ENCODE peak calls at places on chromosomes 12 and 14, in eight cellular contexts. One of them, this sample, is unnamed.
A peak's percentile ranks its signal among the peaks of the same experiment; 100 is the strongest.

GRCh38 chr12:40225337-40225983 is 663 bp downstream of the LRRK2 start:
- DNase-seq in EL: no peak
- DNase-seq in H7: no peak
- DNase-seq in HT1080: no peak
- DNase-seq in iris pigment epithelial cell: no peak
- DNase-seq in COLO829: no peak
- DNase-seq in stimulated activated CD4-positive, alpha-beta T cell treated with anti-CD3 and anti-CD28 coated beads, TNF-alpha, amount 100 ng/mL, for 1 hour: no peak
- DNase-seq in aorta: no peak
- DNase-seq in this sample: peak; percentile 36

GRCh38 chr12:68113644-68114043 is 45.9 kb downstream of the IFNG start:
- DNase-seq in aorta: no peak
- DNase-seq in stimulated activated CD4-positive, alpha-beta T cell treated with anti-CD3 and anti-CD28 coated beads, TNF-alpha, amount 100 ng/mL, for 1 hour: no peak
- DNase-seq in COLO829: no peak
- DNase-seq in iris pigment epithelial cell: no peak
- DNase-seq in H7: peak; percentile 16
- DNase-seq in EL: no peak
- DNase-seq in HT1080: no peak
- DNase-seq in this sample: no peak

GRCh38 chr14:58465425-58465824 is 37.9 kb downstream of the KIAA0586 start:
- DNase-seq in HT1080: peak; percentile 15
- DNase-seq in H7: no peak
- DNase-seq in aorta: no peak
- DNase-seq in COLO829: peak; percentile 56
- DNase-seq in iris pigment epithelial cell: peak; percentile 76
- DNase-seq in EL: peak; percentile 25
- DNase-seq in stimulated activated CD4-positive, alpha-beta T cell treated with anti-CD3 and anti-CD28 coated beads, TNF-alpha, amount 100 ng/mL, for 1 hour: no peak
- DNase-seq in this sample: no peak

GRCh38 chr12:34105392-34105933 is 83.2 kb downstream of the ALG10 start:
- DNase-seq in stimulated activated CD4-positive, alpha-beta T cell treated with anti-CD3 and anti-CD28 coated beads, TNF-alpha, amount 100 ng/mL, for 1 hour: no peak
- DNase-seq in HT1080: no peak
- DNase-seq in COLO829: no peak
- DNase-seq in aorta: peak; percentile 42
- DNase-seq in EL: no peak
- DNase-seq in H7: no peak
- DNase-seq in iris pigment epithelial cell: no peak
- DNase-seq in this sample: no peak

GRCh38 chr12:20040844-20041243 is 327.5 kb upstream of the PDE3A start:
- DNase-seq in stimulated activated CD4-positive, alpha-beta T cell treated with anti-CD3 and anti-CD28 coated beads, TNF-alpha, amount 100 ng/mL, for 1 hour: no peak
- DNase-seq in EL: no peak
- DNase-seq in aorta: no peak
- DNase-seq in HT1080: no peak
- DNase-seq in iris pigment epithelial cell: no peak
- DNase-seq in H7: peak; percentile 19
- DNase-seq in COLO829: no peak
- DNase-seq in this sample: no peak

GRCh38 chr12:65464930-65465329 is 186.4 kb downstream of the MSRB3 start:
- DNase-seq in iris pigment epithelial cell: peak; percentile 95
- DNase-seq in COLO829: no peak
- DNase-seq in H7: no peak
- DNase-seq in HT1080: peak; percentile 27
- DNase-seq in aorta: no peak
- DNase-seq in stimulated activated CD4-positive, alpha-beta T cell treated with anti-CD3 and anti-CD28 coated beads, TNF-alpha, amount 100 ng/mL, for 1 hour: no peak
- DNase-seq in EL: peak; percentile 88
- DNase-seq in this sample: no peak

GRCh38 chr14:80208426-80208950 is 2.8 kb downstream of the DIO2 start:
- DNase-seq in iris pigment epithelial cell: peak; percentile 34
- DNase-seq in COLO829: no peak
- DNase-seq in EL: no peak
- DNase-seq in H7: no peak
- DNase-seq in HT1080: no peak
- DNase-seq in stimulated activated CD4-positive, alpha-beta T cell treated with anti-CD3 and anti-CD28 coated beads, TNF-alpha, amount 100 ng/mL, for 1 hour: no peak
- DNase-seq in aorta: no peak
- DNase-seq in this sample: no peak

GRCh38 chr14:50001999-50002925 is 109.4 kb downstream of the ARF6 start:
- DNase-seq in stimulated activated CD4-positive, alpha-beta T cell treated with anti-CD3 and anti-CD28 coated beads, TNF-alpha, amount 100 ng/mL, for 1 hour: no peak
- DNase-seq in aorta: no peak
- DNase-seq in COLO829: peak; percentile 93
- DNase-seq in H7: peak; percentile 32
- DNase-seq in EL: no peak
- DNase-seq in iris pigment epithelial cell: no peak
- DNase-seq in HT1080: no peak
- DNase-seq in this sample: no peak

GRCh38 chr12:57864811-57865751 is 18.6 kb upstream of the CTDSP2 start:
- DNase-seq in stimulated activated CD4-positive, alpha-beta T cell treated with anti-CD3 and anti-CD28 coated beads, TNF-alpha, amount 100 ng/mL, for 1 hour: peak; percentile 43
- DNase-seq in iris pigment epithelial cell: peak; percentile 90
- DNase-seq in COLO829: peak; percentile 69
- DNase-seq in HT1080: peak; percentile 75
- DNase-seq in H7: peak; percentile 93
- DNase-seq in EL: peak; percentile 84
- DNase-seq in aorta: peak; percentile 95
- DNase-seq in this sample: peak; percentile 70

GRCh38 chr12:54935235-54935951 is 49.2 kb downstream of the TESPA1 start:
- DNase-seq in stimulated activated CD4-positive, alpha-beta T cell treated with anti-CD3 and anti-CD28 coated beads, TNF-alpha, amount 100 ng/mL, for 1 hour: peak; percentile 29
- DNase-seq in EL: peak; percentile 75
- DNase-seq in HT1080: peak; percentile 94
- DNase-seq in aorta: no peak
- DNase-seq in COLO829: peak; percentile 90
- DNase-seq in iris pigment epithelial cell: peak; percentile 95
- DNase-seq in H7: no peak
- DNase-seq in this sample: no peak

GRCh38 chr12:20154060-20154459 is 214.3 kb upstream of the PDE3A start:
- DNase-seq in H7: no peak
- DNase-seq in EL: peak; percentile 23
- DNase-seq in COLO829: no peak
- DNase-seq in stimulated activated CD4-positive, alpha-beta T cell treated with anti-CD3 and anti-CD28 coated beads, TNF-alpha, amount 100 ng/mL, for 1 hour: no peak
- DNase-seq in HT1080: no peak
- DNase-seq in aorta: no peak
- DNase-seq in iris pigment epithelial cell: peak; percentile 53
- DNase-seq in this sample: no peak

GRCh38 chr14:82366803-82367202 is 833.1 kb upstream of the SEL1L start:
- DNase-seq in COLO829: no peak
- DNase-seq in iris pigment epithelial cell: no peak
- DNase-seq in HT1080: no peak
- DNase-seq in aorta: no peak
- DNase-seq in stimulated activated CD4-positive, alpha-beta T cell treated with anti-CD3 and anti-CD28 coated beads, TNF-alpha, amount 100 ng/mL, for 1 hour: no peak
- DNase-seq in EL: no peak
- DNase-seq in H7: peak; percentile 15
- DNase-seq in this sample: no peak

GRCh38 chr12:48334807-48335206 is 15.9 kb downstream of the ZNF641 start:
- DNase-seq in HT1080: no peak
- DNase-seq in H7: no peak
- DNase-seq in iris pigment epithelial cell: no peak
- DNase-seq in stimulated activated CD4-positive, alpha-beta T cell treated with anti-CD3 and anti-CD28 coated beads, TNF-alpha, amount 100 ng/mL, for 1 hour: no peak
- DNase-seq in aorta: no peak
- DNase-seq in COLO829: no peak
- DNase-seq in EL: no peak
- DNase-seq in this sample: no peak